ENCODE peak calls at places on chromosomes 3 and 15, in ten cellular contexts. L is memory B cell; V is activated naive CD4-positive, alpha-beta T cell; J is colonic mucosa; O is AG10803; K is GM12891; E is H4; F is HCEC 1CT; M is EH; Q is T-helper 1 cell. W is an unnamed sample.

GRCh38 chr15:68503791-68504720 is 72.1 kb upstream of the ITGA11 start:
- DNase-seq in L (no peak), V (no peak), J (peak; percentile 13), O (peak; percentile 71), K (no peak), E (peak; percentile 35), F (no peak), M (peak; percentile 78), Q (no peak), W (no peak)

GRCh38 chr3:112640864-112641751 is at the start of gene CCDC80:
- DNase-seq in L (no peak), V (no peak), J (no peak), O (peak; percentile 93), K (no peak), E (peak; percentile 90), F (peak; percentile 97), M (peak; percentile 96), Q (no peak), W (no peak)

GRCh38 chr15:101489633-101490407 is at the start of gene PCSK6:
- DNase-seq in L (no peak), V (no peak), J (peak; percentile 52), O (no peak), K (peak; percentile 56), E (no peak), F (no peak), M (peak; percentile 21), Q (no peak), W (no peak)

GRCh38 chr3:151328298-151329036 is 882 bp downstream of the P2RY13 start:
- DNase-seq in L (no peak), V (no peak), J (no peak), O (peak; percentile 59), K (no peak), E (no peak), F (no peak), M (peak; percentile 3), Q (no peak), W (no peak)

GRCh38 chr15:41337631-41338522 is 5.2 kb downstream of the NUSAP1 start:
- DNase-seq in L (no peak), V (no peak), J (no peak), O (no peak), K (no peak), E (no peak), F (no peak), M (peak; percentile 49), Q (no peak), W (no peak)

GRCh38 chr3:81929697-81930096 is 168.3 kb upstream of the GBE1 start:
- DNase-seq in L (no peak), V (no peak), J (no peak), O (no peak), K (no peak), E (no peak), F (no peak), M (no peak), Q (no peak), W (no peak)

GRCh38 chr15:96462768-96463167 is 132.3 kb downstream of the NR2F2 start:
- DNase-seq in L (no peak), V (no peak), J (no peak), O (peak; percentile 1), K (no peak), E (no peak), F (peak; percentile 38), M (peak; percentile 5), Q (no peak), W (no peak)

GRCh38 chr15:64571857-64572291 is 111.5 kb downstream of the ZNF609 start:
- DNase-seq in L (no peak), V (no peak), J (peak; percentile 40), O (no peak), K (no peak), E (no peak), F (no peak), M (no peak), Q (no peak), W (no peak)

GRCh38 chr3:32843504-32844321 is 25.9 kb downstream of the TRIM71 start:
- DNase-seq in L (no peak), V (no peak), J (no peak), O (no peak), K (no peak), E (no peak), F (no peak), M (no peak), Q (no peak), W (no peak)

GRCh38 chr3:42639192-42639591 is 14.3 kb upstream of the ZBTB47 start:
- DNase-seq in L (no peak), V (no peak), J (no peak), O (no peak), K (no peak), E (no peak), F (no peak), M (no peak), Q (no peak), W (no peak)